ENCODE peak calls at places on chromosomes 13 and 19, in four cellular contexts. Q, Z, E and W are unnamed samples.

GRCh38 chr13:26477681-26478080 is 79.8 kb upstream of the WASF3 start:
- DNase-seq in E (no peak), Z (no peak), Q (no peak), W (no peak)

GRCh38 chr19:6740589-6741348 is 1.3 kb downstream of the TRIP10 start:
- DNase-seq in E (peak), Q (peak), Z (no peak), W (no peak)

GRCh38 chr13:50319603-50320296 is 304.5 kb downstream of the KCNRG start:
- DNase-seq in Q (no peak), E (peak), Z (no peak), W (peak)

GRCh38 chr19:58038688-58039204 is 4.9 kb downstream of the ZSCAN1 start:
- DNase-seq in E (no peak), Q (no peak), Z (no peak), W (no peak)

GRCh38 chr19:737591-738093 is 13.3 kb upstream of the MISP start:
- DNase-seq in Q (peak), E (peak), Z (no peak), W (peak)

GRCh38 chr19:43438291-43439162 is 23.8 kb downstream of the TEX101 start:
- DNase-seq in Q (peak), E (no peak), Z (no peak), W (peak)

GRCh38 chr19:5953680-5954213 is 24.2 kb downstream of the RANBP3 start:
- DNase-seq in Q (peak), E (peak), Z (no peak), W (no peak)

GRCh38 chr19:14479985-14480694 is 5.0 kb upstream of the PTGER1 start:
- DNase-seq in Q (no peak), Z (no peak), E (no peak), W (peak)

GRCh38 chr19:10780368-10780767 is 55.6 kb downstream of the TMED1 start:
- DNase-seq in E (no peak), Z (no peak), Q (peak), W (peak)

GRCh38 chr13:77389617-77389984 is 62.7 kb upstream of the MYCBP2 start:
- DNase-seq in E (no peak), Z (no peak), Q (no peak), W (no peak)

GRCh38 chr13:77386046-77386445 is 59.2 kb upstream of the MYCBP2 start:
- DNase-seq in Z (no peak), E (no peak), Q (no peak), W (no peak)

GRCh38 chr13:77386880-77387606 is 60.1 kb upstream of the MYCBP2 start:
- DNase-seq in Q (no peak), Z (peak), E (no peak), W (peak)

GRCh38 chr13:77388944-77389616 is 62.2 kb upstream of the MYCBP2 start:
- DNase-seq in E (no peak), Z (no peak), Q (no peak), W (no peak)

GRCh38 chr13:77387607-77388200 is 60.8 kb upstream of the MYCBP2 start:
- DNase-seq in Q (no peak), Z (no peak), E (no peak), W (no peak)
- H3K4me3 ChIP-seq in Q (no peak), Z (no peak), E (no peak), W (no peak)

GRCh38 chr19:49590971-49591730 is at the start of gene PRR12:
- DNase-seq in Q (peak), E (peak), Z (no peak), W (peak)

GRCh38 chr19:49590071-49590970 is 661 bp upstream of the PRR12 start:
- DNase-seq in Z (peak), E (peak), Q (peak), W (peak)

GRCh38 chr19:49587227-49587626 is 3.8 kb upstream of the PRR12 start:
- DNase-seq in E (no peak), Q (no peak), Z (no peak), W (no peak)

GRCh38 chr19:49588370-49589122 is 2.4 kb upstream of the PRR12 start:
- DNase-seq in E (no peak), Q (no peak), Z (no peak), W (no peak)

DNA sequence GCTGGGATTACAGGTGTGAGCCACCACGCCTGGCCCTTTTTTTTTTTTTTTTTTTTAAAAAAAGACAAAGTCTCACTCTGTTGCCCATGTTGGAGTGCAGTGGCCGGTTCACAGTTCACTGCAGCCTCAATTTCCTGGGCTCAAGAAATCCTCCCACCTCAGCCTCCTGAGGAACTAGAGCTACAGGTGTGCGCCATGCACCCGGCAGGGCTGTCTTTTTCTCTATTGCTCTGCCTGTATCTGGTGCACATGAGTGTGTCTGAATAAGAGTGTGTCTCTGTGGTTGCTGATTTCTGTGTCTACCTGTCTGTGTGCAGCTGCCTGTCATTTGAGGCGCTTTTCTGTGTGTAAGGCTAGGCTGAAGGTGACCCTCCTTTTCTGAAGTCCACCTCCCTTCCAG is 1.6 kb upstream of the PRR12 start:
- DNase-seq in E (no peak), Z (no peak), Q (no peak), W (peak)
- H3K4me3 ChIP-seq in E (no peak), Z (peak), Q (no peak), W (no peak)

GRCh38 chr19:12141405-12141736 is 1.2 kb upstream of the ZNF20 start:
- DNase-seq in E (no peak), Z (no peak), Q (no peak), W (no peak)

GRCh38 chr19:12137541-12137940 is 2.6 kb downstream of the ZNF20 start:
- DNase-seq in Z (no peak), E (no peak), Q (no peak), W (peak)

GRCh38 chr19:12139309-12139708 is 841 bp downstream of the ZNF20 start:
- DNase-seq in Z (no peak), E (no peak), Q (no peak), W (peak)

GRCh38 chr19:12139885-12140544 is at the start of gene ZNF20:
- DNase-seq in Z (peak), E (peak), Q (peak), W (peak)

DNA sequence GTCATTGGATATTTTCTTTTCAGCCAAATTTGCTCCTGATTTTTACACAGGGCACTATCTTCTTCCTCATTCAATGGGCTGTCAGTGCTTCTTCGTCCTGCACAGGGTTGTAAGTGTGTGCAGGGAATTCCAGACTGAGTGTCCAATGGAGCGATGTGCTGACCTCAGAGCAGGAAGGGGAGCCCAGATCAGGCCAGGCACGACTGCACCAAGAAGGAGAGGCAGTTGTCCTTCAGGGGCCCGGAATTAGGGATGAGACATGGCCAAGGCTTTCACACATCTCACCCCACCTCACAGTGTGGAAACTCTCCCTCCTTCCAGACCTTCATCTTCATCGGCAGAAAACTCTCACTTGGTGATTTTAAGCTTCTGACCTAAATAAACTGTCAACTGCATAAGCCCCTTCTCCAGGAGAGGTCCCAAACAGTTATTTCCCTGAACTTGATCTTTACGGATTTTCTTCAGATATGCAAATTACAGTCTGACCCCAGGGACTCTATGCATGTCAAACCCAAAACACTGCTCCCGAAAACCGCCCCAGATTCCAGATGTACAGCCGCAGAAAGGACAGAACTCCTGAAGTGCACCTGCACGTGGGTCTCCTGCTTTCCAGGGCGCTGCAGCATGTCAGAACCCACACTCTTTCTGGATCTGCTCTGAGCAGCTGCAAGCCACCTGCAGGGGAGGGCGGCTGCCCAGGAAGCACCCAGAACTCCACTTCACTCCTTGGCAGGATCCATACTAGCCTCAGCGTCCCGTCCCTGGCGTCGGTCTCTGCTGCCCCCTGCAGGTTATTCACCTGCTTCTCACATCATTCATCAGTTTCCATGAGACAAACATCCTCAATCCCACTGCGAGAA is 625 bp upstream of the ZNF20 start:
- DNase-seq in Q (peak), Z (peak), E (peak), W (peak)
- H3K4me3 ChIP-seq in Q (peak), Z (peak), E (no peak), W (peak)

DNA sequence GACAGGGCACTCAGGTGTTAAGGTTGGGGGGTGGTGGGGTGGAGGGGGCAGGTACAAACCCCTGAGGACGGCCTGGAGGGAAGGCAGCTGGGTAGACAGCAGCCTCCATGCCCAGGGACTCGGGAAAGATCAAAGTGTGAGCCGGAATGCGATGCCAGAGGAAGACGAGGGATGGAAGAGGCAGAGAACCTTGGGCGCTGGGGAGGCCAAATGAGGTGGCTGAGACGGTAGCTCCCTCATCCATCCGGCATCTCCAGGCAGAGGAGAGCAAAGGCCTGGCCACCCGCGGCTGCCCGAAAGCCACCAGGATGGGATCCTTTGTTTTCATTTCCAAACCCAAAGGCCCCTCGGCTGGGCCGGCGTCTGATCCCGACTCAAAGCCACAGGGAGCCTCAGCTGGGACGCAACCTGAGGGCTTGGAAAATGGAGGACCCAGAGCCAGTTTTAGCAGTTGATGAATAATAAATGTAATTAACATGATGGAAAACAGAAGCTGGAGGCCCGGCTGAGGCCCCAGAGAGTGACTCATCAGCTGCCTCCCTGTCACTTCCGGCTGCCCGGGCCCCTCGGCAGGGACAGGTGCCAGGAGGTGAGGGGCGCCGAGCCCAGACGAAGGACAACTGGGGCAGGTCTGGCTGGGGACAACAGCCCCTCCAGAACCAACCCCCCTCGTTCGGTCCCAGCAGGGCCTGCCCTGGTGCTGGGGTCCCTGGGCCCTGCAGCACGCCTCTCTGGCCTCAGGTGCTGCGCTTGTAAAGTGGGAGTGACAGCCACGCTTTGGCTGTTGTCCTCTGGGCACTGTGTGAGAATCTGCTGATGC is 61.6 kb downstream of the CEBPG start:
- DNase-seq in Z (no peak), Q (no peak), E (no peak), W (peak)
- H3K4me3 ChIP-seq in Z (no peak), Q (no peak), E (no peak), W (no peak)

GRCh38 chr19:17871032-17871877 is 490 bp upstream of the SLC5A5 start:
- DNase-seq in Q (no peak), Z (no peak), E (no peak), W (no peak)

GRCh38 chr19:17869114-17869608 is 2.6 kb upstream of the SLC5A5 start:
- DNase-seq in E (no peak), Q (no peak), Z (no peak), W (no peak)

GRCh38 chr19:17872251-17873001 is 681 bp downstream of the SLC5A5 start:
- DNase-seq in E (no peak), Q (no peak), Z (no peak), W (no peak)

GRCh38 chr19:17873661-17874422 is 2.1 kb downstream of the SLC5A5 start:
- DNase-seq in E (peak), Z (no peak), Q (no peak), W (no peak)

DNA sequence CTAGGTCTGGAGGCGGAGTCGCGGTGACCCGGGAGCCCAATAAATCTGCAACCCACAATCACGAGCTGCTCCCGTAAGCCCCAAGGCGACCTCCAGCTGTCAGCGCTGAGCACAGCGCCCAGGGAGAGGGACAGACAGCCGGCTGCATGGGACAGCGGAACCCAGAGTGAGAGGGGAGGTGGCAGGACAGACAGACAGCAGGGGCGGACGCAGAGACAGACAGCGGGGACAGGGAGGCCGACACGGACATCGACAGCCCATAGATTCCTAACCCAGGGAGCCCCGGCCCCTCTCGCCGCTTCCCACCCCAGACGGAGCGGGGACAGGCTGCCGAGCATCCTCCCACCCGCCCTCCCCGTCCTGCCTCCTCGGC is at the start of gene SLC5A5:
- DNase-seq in Z (no peak), E (no peak), Q (no peak), W (no peak)
- H3K4me3 ChIP-seq in Z (peak), E (no peak), Q (no peak), W (no peak)